ENCODE peak calls at places on chromosome 10, in ten cellular contexts. D is tibial nerve; M is endodermal cell; Q is lower leg skin; J is IMR-90; C is A549; P is foreskin keratinocyte; F is GM20000; R is activated CD8-positive, alpha-beta T cell treated with anti-CD3 and anti-CD28 coated beads for 36 hours; K is PC-3. W is an unnamed sample.

GRCh38 chr10:121437596-121437995 is 160.6 kb downstream of the FGFR2 start:
- DNase-seq in P (no peak), F (no peak), R (no peak), J (no peak), Q (no peak), C (no peak), K (no peak), D (peak), M (peak), W (no peak)

GRCh38 chr10:104254493-104255243 is at the start of gene GSTO1:
- DNase-seq in D (peak), J (peak), P (no peak), R (peak), F (peak), M (peak), K (peak), Q (peak), C (peak), W (peak)

GRCh38 chr10:5047912-5048628 is 44.4 kb upstream of the AKR1C2 start:
- DNase-seq in J (peak), R (no peak), C (peak), F (no peak), K (peak), P (peak), Q (no peak), D (no peak), M (no peak), W (no peak)

GRCh38 chr10:133309720-133310398 is 1.1 kb downstream of the ZNF511 start:
- DNase-seq in M (no peak), C (no peak), Q (no peak), F (no peak), K (peak), R (no peak), D (no peak), J (no peak), P (no peak), W (no peak)

GRCh38 chr10:63208981-63209380 is 75.9 kb downstream of the NRBF2 start:
- DNase-seq in C (no peak), R (no peak), P (no peak), Q (no peak), J (peak), M (peak), D (no peak), F (no peak), K (no peak), W (no peak)

GRCh38 chr10:51522858-51523257 is 176.5 kb downstream of the CSTF2T start:
- DNase-seq in R (no peak), K (no peak), M (no peak), F (no peak), C (no peak), J (no peak), P (no peak), Q (no peak), D (no peak), W (no peak)

GRCh38 chr10:42932116-42932515 is 144.8 kb upstream of the RET start:
- DNase-seq in P (no peak), D (peak), R (no peak), M (no peak), F (no peak), J (no peak), K (no peak), Q (no peak), C (no peak), W (peak)

GRCh38 chr10:129105266-129105665 is 361.8 kb upstream of the MGMT start:
- DNase-seq in D (no peak), P (no peak), Q (no peak), K (no peak), J (peak), C (no peak), R (no peak), F (no peak), M (no peak), W (no peak)

GRCh38 chr10:123741146-123741545 is 75.0 kb downstream of the GPR26 start:
- DNase-seq in F (no peak), R (no peak), P (no peak), D (no peak), C (no peak), J (no peak), K (no peak), Q (no peak), M (no peak), W (no peak)

GRCh38 chr10:14486777-14487510 is 156.2 kb upstream of the FRMD4A start:
- DNase-seq in K (no peak), R (no peak), M (no peak), C (no peak), F (no peak), Q (no peak), P (no peak), J (peak), D (no peak), W (no peak)

GRCh38 chr10:124672181-124672638 is 72.0 kb downstream of the FAM53B start:
- DNase-seq in F (no peak), D (no peak), J (no peak), M (no peak), Q (no peak), K (no peak), P (no peak), R (no peak), C (no peak), W (no peak)

GRCh38 chr10:110567201-110568054 is at the start of gene SMC3:
- DNase-seq in F (peak), D (peak), P (peak), K (peak), M (peak), R (peak), J (peak), C (peak), Q (peak), W (peak)

GRCh38 chr10:49220031-49220430 is 31.8 kb upstream of the TMEM273 start:
- DNase-seq in R (no peak), D (no peak), Q (no peak), P (peak), C (no peak), M (no peak), F (no peak), J (peak), K (peak), W (no peak)

GRCh38 chr10:33273295-33274002 is 61.0 kb downstream of the NRP1 start:
- DNase-seq in R (no peak), K (peak), Q (peak), D (peak), F (no peak), J (peak), P (peak), C (peak), M (peak), W (no peak)
- TF ChIP-seq CTCF in R (no peak), K (no peak), Q (no peak), D (no peak), F (no peak), J (peak), P (peak), C (no peak), M (no peak), W (no peak)

DNA sequence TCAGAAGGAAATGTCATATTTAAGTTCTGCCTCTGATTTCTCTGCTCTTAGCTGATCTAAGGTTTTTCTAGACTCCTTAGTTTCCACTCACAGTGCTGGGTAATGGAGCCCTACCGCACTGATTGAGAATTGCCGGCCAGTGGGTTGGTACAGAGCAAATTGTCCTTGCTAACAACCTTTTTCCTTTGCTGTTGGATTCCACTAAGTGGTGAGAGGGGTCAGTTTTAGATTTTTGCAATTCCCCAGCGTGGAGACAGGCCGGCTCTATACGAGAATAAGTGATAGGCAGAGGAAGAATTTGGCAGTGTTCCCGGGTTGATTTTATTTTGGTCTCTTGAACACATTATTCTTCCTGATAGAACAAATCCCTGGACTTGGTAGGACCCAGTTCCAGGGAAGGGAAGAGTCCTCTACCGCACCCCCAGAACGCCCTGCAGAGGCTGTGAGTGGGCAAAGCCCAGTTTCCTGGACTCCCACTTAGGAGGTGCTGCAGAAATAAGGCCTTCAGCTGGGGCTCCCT is 2.9 kb upstream of the NRP1 start:
- DNase-seq in Q (no peak), D (no peak), F (no peak), M (peak), R (no peak), K (peak), P (no peak), J (peak), C (peak), W (no peak)
- TF ChIP-seq CTCF in Q (no peak), D (peak), F (no peak), M (peak), R (no peak), K (no peak), P (peak), J (no peak), C (no peak), W (no peak)

DNA sequence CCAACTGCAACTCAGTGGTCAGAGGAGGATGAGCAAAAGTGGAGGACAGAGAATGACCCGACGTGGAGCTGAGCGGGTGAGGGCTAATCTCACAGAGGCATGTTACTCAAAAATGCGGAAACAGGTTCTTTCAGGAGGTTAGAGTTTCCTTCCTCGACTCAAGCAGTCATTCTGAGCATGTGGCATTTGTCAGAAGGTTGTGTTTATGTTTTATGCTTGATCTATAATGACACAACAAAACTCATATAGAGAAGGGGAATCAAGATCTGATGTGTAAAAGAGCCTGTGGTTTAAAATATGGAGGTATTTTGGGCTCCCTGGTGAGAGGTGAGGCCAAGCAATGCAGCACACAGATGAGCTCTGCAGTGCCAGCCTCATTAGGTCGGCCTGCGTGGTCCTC is 311.4 kb downstream of the ADARB2 start:
- DNase-seq in R (no peak), M (no peak), P (no peak), K (no peak), J (no peak), C (no peak), F (peak), Q (no peak), D (no peak), W (peak)
- TF ChIP-seq CTCF in R (no peak), M (no peak), P (no peak), K (no peak), J (no peak), C (no peak), F (no peak), Q (no peak), D (no peak), W (no peak)

DNA sequence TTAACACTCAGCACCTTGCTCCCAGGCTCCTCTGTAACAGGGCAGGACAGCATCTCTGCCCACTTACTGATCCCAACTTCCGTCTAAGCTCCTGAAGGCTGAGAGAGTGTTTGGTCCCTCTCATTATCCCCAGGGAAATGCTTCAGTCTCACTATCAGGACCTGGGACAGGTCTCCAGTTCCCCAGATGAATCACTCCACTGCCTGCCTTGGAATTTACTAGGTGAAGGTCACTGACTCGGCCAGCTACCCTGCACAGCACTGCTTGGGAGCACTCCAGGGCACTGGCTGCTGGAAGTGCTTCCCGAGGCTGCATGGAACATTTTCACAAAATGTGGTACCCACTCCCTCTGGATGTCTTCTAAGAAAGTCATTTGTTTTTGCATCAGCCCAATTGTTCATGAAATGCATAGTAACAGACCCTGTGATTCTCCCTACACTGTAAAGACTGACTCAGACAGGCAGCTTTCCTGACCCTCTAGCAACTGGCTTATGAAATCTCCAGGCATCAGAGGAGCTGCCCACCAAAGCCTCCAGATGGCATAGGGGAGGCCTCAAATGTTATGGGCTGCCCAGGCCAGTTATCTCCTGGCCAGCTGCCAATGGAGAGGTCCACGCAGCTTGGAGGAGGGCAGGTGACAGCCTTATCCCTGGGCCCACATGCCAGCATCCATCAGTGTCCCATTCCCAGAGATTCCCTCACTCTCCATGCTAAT is 89.1 kb downstream of the GFRA1 start:
- DNase-seq in K (no peak), J (peak), Q (no peak), P (peak), M (peak), F (no peak), R (no peak), D (no peak), C (no peak), W (no peak)
- TF ChIP-seq CTCF in K (no peak), J (no peak), Q (no peak), P (no peak), M (no peak), F (no peak), R (no peak), D (no peak), C (no peak), W (no peak)

GRCh38 chr10:11678074-11678793 is 63.9 kb upstream of the ECHDC3 start:
- DNase-seq in F (peak), Q (no peak), D (no peak), C (no peak), K (no peak), P (peak), M (no peak), R (peak), J (no peak), W (peak)
- TF ChIP-seq CTCF in F (no peak), Q (no peak), D (no peak), C (no peak), K (no peak), P (no peak), M (no peak), R (no peak), J (no peak), W (no peak)

GRCh38 chr10:119174109-119174508 is 4.5 kb downstream of the PRDX3 start:
- DNase-seq in Q (no peak), P (no peak), J (no peak), D (no peak), C (no peak), R (no peak), M (no peak), K (no peak), F (no peak), W (no peak)

GRCh38 chr10:119176166-119176565 is 2.4 kb downstream of the PRDX3 start:
- DNase-seq in C (no peak), R (no peak), Q (no peak), P (no peak), J (no peak), M (no peak), F (no peak), D (no peak), K (no peak), W (no peak)

GRCh38 chr10:119177708-119178370 is 773 bp downstream of the PRDX3 start:
- DNase-seq in K (no peak), F (no peak), J (no peak), M (no peak), Q (no peak), D (no peak), C (no peak), P (no peak), R (peak), W (no peak)

GRCh38 chr10:119178371-119179119 is at the start of gene PRDX3:
- DNase-seq in C (peak), Q (peak), M (peak), K (peak), P (peak), F (peak), R (peak), J (peak), D (peak), W (peak)
- TF ChIP-seq CTCF in C (no peak), Q (no peak), M (peak), K (no peak), P (peak), F (no peak), R (no peak), J (peak), D (peak), W (no peak)

GRCh38 chr10:73814896-73815718 is 3.7 kb upstream of the NDST2 start:
- DNase-seq in M (peak), K (peak), P (no peak), J (no peak), C (peak), Q (no peak), R (no peak), F (peak), D (no peak), W (peak)
- TF ChIP-seq CTCF in M (peak), K (peak), P (peak), J (peak), C (peak), Q (no peak), R (no peak), F (no peak), D (no peak), W (peak)

GRCh38 chr10:91493313-91493712 is 83.2 kb downstream of the HECTD2 start:
- DNase-seq in C (peak), D (no peak), Q (no peak), J (peak), F (peak), M (no peak), P (peak), K (peak), R (no peak), W (peak)
- TF ChIP-seq CTCF in C (peak), D (peak), Q (no peak), J (peak), F (no peak), M (peak), P (peak), K (peak), R (no peak), W (no peak)

DNA sequence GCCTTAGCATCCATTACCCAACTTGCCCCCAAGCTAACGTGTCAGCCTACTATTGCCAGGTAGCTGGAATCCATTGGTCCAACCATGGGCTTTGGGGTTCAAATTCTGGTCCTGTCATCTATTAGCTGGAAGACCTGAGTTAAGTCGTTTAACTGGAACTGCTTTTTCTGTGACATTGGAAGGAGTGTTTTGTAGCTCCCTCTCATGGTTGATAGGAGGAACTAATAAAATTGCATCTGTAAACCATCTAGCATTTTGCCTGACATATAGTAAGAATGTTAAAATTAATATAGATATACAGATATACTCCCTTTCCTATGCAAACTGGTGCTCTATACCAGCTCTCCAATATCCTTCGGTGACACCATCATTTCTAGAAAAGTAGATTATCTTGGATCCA is 23.8 kb upstream of the SLF2 start:
- DNase-seq in M (peak), P (no peak), D (no peak), K (no peak), F (no peak), J (no peak), Q (no peak), C (no peak), R (no peak), W (no peak)
- TF ChIP-seq CTCF in M (peak), P (peak), D (no peak), K (peak), F (no peak), J (peak), Q (no peak), C (no peak), R (peak), W (no peak)